ENCODE peak calls at places on chromosomes 5 and 9, in five cellular contexts. V is spleen, T is fibroblast of pulmonary artery, G is uterus, P is nephron progenitor cell. D is an unnamed sample.

GRCh38 chr9:29945012-29945411 is 2371.7 kb upstream of the C9orf72 start:
- DNase-seq in V (no peak), G (no peak), P (no peak), T (peak), D (no peak)

GRCh38 chr5:28408186-28408585 is 1369.8 kb upstream of the CDH9 start:
- DNase-seq in T (peak), P (no peak), G (no peak), V (no peak), D (peak)

GRCh38 chr5:147752033-147752432 is 30.5 kb downstream of the JAKMIP2 start:
- DNase-seq in P (no peak), G (no peak), V (no peak), T (no peak), D (no peak)

GRCh38 chr9:135215571-135216161 is 128.2 kb downstream of the OLFM1 start:
- DNase-seq in P (no peak), G (no peak), T (peak), V (peak), D (peak)

GRCh38 chr5:59833448-59833847 is 60.1 kb downstream of the PDE4D start:
- DNase-seq in G (no peak), T (no peak), P (no peak), V (no peak), D (no peak)

GRCh38 chr5:151895660-151896040 is 29.0 kb downstream of the GLRA1 start:
- DNase-seq in G (no peak), V (no peak), T (no peak), P (no peak), D (no peak)

GRCh38 chr5:83507431-83507830 is 35.9 kb downstream of the VCAN start:
- DNase-seq in P (no peak), V (no peak), G (no peak), T (no peak), D (no peak)

GRCh38 chr5:110150199-110150598 is 460.5 kb downstream of the MAN2A1 start:
- DNase-seq in T (peak), G (no peak), V (no peak), P (no peak), D (no peak)

GRCh38 chr9:80156725-80157124 is 585.0 kb downstream of the TLE4 start:
- DNase-seq in V (no peak), G (no peak), P (no peak), T (no peak), D (no peak)

GRCh38 chr5:171782332-171782966 is 3.2 kb upstream of the SMIM23 start:
- DNase-seq in V (no peak), P (no peak), G (no peak), T (no peak), D (no peak)

GRCh38 chr9:124291801-124292396 is 34.1 kb downstream of the NEK6 start:
- DNase-seq in P (no peak), T (no peak), G (no peak), V (peak), D (peak)

GRCh38 chr5:134139377-134139851 is 24.9 kb downstream of the TCF7 start:
- DNase-seq in G (no peak), V (peak), P (no peak), T (no peak), D (no peak)

GRCh38 chr9:74942801-74943200 is 9.9 kb downstream of the C9orf40 start:
- DNase-seq in T (peak), V (no peak), G (no peak), P (no peak), D (no peak)

GRCh38 chr5:146878471-146879172 is at the start of gene PPP2R2B:
- DNase-seq in V (peak), G (no peak), T (peak), P (peak), D (peak)

GRCh38 chr5:111513175-111513520 is 813 bp upstream of the STARD4 start:
- DNase-seq in V (no peak), P (no peak), G (no peak), T (no peak), D (no peak)

GRCh38 chr9:20683351-20684034 is 566 bp upstream of the FOCAD start:
- DNase-seq in V (no peak), T (peak), G (peak), P (no peak), D (peak)

GRCh38 chr5:65880673-65881072 is 45.7 kb upstream of the ERBIN start:
- DNase-seq in G (no peak), P (no peak), T (no peak), V (no peak), D (no peak)

GRCh38 chr5:65924366-65925093 is 1.8 kb upstream of the ERBIN start:
- DNase-seq in P (no peak), G (no peak), T (no peak), V (no peak), D (no peak)

GRCh38 chr5:91638010-91638409 is 254.9 kb upstream of the ARRDC3 start:
- DNase-seq in G (no peak), P (no peak), T (no peak), V (no peak), D (no peak)

GRCh38 chr5:91639744-91640143 is 256.6 kb upstream of the ARRDC3 start:
- DNase-seq in V (no peak), P (no peak), G (no peak), T (no peak), D (no peak)

GRCh38 chr5:91632871-91633270 is 249.8 kb upstream of the ARRDC3 start:
- DNase-seq in V (no peak), T (no peak), P (no peak), G (no peak), D (no peak)

GRCh38 chr5:91635950-91636349 is 252.8 kb upstream of the ARRDC3 start:
- DNase-seq in T (no peak), G (no peak), P (no peak), V (no peak), D (no peak)

DNA sequence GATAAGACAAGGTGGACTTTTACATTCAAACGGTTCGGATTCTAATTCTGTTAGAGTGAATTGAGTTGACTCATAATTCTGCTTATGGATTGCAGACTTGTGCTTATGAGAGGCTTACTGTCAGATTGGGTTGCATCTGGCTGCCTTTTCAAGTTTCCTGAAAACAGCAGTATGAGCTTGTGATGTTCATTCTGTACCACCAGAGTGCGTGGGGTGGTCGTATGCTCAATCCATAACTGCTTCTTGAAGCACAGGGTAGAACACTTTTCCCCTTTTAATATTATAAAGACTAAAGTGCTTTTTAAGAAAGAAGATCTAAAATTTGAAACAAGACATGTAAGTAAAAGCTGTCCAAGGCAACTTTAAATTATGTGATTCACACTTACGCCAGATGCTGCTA is 253.2 kb upstream of the ARRDC3 start:
- DNase-seq in V (no peak), P (no peak), G (no peak), T (no peak), D (no peak)
- TF ChIP-seq CTCF in V (no peak), P (peak), G (no peak), T (no peak), D (no peak)

DNA sequence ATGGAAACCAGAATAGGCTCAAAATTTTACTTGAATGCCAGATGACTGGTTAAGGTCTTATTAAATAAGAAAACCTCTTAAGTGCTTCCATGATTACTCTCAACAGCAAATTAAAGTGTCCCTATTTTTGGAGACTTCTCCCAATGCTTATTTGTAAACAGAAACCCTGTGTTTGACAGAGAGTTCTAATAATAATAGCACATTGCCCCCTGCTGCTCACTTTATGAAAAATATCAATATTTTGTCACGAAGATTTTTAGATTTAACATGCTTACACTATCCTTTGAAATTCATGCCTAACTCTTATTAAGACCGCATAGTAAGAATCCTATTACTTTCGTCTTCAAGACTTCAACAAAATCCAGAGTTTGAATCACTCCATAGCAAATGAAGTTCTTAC is 75.4 kb upstream of the PRRC1 start:
- DNase-seq in G (no peak), T (peak), V (no peak), P (no peak), D (peak)
- TF ChIP-seq CTCF in G (no peak), T (peak), V (no peak), P (peak), D (peak)

DNA sequence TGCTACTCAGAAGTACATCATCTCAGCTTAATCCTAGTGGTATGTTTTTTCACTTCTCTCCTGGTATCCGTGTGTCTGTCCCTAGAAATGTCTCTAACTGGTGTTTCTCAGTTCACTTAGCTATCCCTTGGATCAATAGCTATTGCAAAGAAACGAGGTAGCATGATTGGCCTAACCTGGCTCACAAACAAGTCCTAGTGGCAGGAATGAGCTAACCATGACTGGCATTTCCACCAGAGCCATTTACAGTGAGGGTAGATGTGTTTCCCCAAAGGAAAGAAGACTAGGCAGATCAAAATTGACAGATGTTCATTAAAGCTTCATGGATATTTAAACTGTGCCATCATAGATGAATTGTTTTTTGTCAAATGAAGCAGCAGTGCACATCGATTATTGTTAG is 82.5 kb downstream of the PALM2AKAP2 start:
- DNase-seq in T (no peak), P (no peak), G (no peak), V (no peak), D (no peak)
- TF ChIP-seq CTCF in T (no peak), P (no peak), G (no peak), V (no peak), D (no peak)

DNA sequence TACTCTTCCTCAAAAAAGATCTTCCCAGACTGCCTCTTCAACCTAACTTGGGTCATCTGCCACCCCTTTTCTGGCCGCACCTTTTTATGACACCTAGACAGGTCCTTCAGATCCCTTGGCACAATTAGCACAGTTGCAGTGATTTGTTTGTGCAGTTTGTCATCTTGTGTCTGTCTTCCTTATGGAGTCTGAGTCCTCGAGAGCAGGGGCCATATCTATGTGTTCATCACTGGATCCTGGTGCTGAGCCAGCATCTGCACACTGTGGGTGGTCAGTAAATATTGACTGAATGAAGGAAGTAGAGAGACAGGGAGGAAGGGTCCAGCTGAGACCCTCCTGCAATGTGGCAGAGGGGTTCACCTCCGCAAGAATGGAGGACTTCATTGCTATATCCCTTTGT is 14.4 kb downstream of the ERGIC1 start:
- DNase-seq in G (no peak), V (no peak), P (no peak), T (no peak), D (no peak)
- TF ChIP-seq CTCF in G (no peak), V (no peak), P (no peak), T (no peak), D (no peak)

DNA sequence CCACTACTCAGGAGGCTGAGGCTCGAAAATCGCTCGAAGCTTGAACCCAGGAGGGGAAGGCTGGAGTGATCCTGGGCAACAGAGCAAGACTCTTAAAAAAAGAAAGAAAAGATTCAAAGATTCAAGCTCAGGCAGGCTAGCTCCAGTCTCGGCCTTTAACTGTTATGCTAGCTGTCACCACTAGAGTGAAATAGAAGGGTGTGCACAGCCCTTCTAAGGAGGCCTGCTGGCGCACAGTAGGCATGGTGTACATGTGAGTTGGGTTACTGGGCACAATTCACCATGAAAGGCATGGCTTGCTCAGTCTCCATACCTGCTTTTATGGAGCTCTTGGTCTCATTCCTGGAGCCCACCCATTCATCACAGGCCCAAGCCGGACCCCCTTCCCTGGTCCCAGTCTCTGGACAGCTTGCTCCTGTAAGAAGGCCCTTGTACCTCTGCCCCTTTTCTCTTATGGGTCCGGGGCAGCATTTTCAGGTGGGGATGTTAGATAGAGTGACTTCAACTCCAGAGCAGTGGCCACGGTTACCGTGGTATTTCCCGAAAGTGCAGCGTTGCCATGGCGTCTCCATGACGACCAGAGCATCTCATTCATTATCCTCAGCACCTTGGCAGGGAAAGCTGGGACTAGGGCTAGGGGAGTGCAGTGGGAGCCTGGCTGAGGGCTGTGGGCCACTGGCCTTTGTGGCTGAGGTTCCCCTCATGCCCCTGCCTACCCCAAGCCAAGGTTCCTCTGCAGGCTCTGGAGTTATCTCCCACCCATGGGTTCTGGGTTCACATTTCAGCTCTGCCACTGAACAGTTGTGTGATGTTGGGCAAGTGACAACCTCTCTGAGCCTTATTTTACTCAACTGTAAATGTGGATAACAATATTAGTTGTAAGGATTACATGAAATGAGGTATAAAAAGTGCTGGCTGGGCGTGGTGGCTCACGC is 5.7 kb downstream of the NDST1 start:
- DNase-seq in P (peak), T (no peak), V (no peak), G (no peak), D (no peak)
- TF ChIP-seq CTCF in P (peak), T (peak), V (no peak), G (no peak), D (no peak)

D was measured in cardiac muscle cell.